ENCODE peak calls at places on chromosomes 13 and 19, in ten cellular contexts. D is activated CD4-positive, alpha-beta T cell treated with anti-CD3 and anti-CD28 coated beads for 36 hours; U is stimulated activated CD8-positive, alpha-beta memory T cell treated with anti-CD3 and anti-CD28 coated beads, Interleukin-2, amount 100 ng/mL, for 48 hours; Y is LHCN-M2; X is cardiac fibroblast; L is progenitor cell of endocrine pancreas; S is AG09319; O is NCI-H460; F is neural progenitor cell; J is NCI-H510A treated with DMSO at 0.1 percent for 48 hours. T is an unnamed sample.

GRCh38 chr13:91894311-91894710 is 495.9 kb downstream of the GPC5 start:
- DNase-seq in D (no peak), U (no peak), Y (no peak), X (peak; percentile 6), L (no peak), S (no peak), O (no peak), F (no peak), J (no peak), T (no peak)

GRCh38 chr13:69579351-69579750 is 528.3 kb upstream of the ATXN8OS start:
- DNase-seq in D (no peak), U (no peak), Y (no peak), X (no peak), L (no peak), S (no peak), O (no peak), F (no peak), J (peak; percentile 10), T (no peak)

GRCh38 chr13:89856512-89856911 is 1491.0 kb upstream of the MIR17HG start:
- DNase-seq in D (no peak), U (no peak), Y (no peak), X (no peak), L (no peak), S (no peak), O (no peak), F (no peak), J (no peak), T (no peak)

GRCh38 chr13:30108913-30109237 is 198.5 kb downstream of the KATNAL1 start:
- DNase-seq in D (no peak), U (no peak), Y (no peak), X (no peak), L (no peak), S (no peak), O (no peak), F (no peak), J (peak; percentile 64), T (no peak)

GRCh38 chr13:97932006-97932405 is 21.5 kb upstream of the IPO5 start:
- DNase-seq in D (no peak), U (no peak), Y (peak; percentile 34), X (no peak), L (no peak), S (no peak), O (no peak), F (no peak), J (no peak), T (no peak)

GRCh38 chr19:2561895-2562294 is 86.0 kb downstream of the GADD45B start:
- DNase-seq in D (peak; percentile 88), U (peak; percentile 72), Y (no peak), X (no peak), L (no peak), S (no peak), O (no peak), F (no peak), J (no peak), T (no peak)

GRCh38 chr19:35639321-35639639 is 2.3 kb upstream of the ETV2 start:
- DNase-seq in D (no peak), U (no peak), Y (no peak), X (no peak), L (no peak), S (no peak), O (no peak), F (no peak), J (no peak), T (no peak)

GRCh38 chr19:30227661-30228112 is 144.5 kb upstream of the ZNF536 start:
- DNase-seq in D (peak; percentile 83), U (peak; percentile 58), Y (peak; percentile 41), X (peak; percentile 62), L (peak; percentile 73), S (no peak), O (peak; percentile 32), F (peak; percentile 94), J (no peak), T (no peak)

GRCh38 chr19:3270908-3271307 is 46.4 kb downstream of the CELF5 start:
- DNase-seq in D (peak; percentile 80), U (peak; percentile 18), Y (peak; percentile 62), X (peak; percentile 47), L (no peak), S (no peak), O (no peak), F (peak; percentile 90), J (no peak), T (no peak)

GRCh38 chr13:76764429-76764828 is 121.8 kb downstream of the KCTD12 start:
- DNase-seq in D (no peak), U (no peak), Y (peak; percentile 75), X (peak; percentile 78), L (no peak), S (no peak), O (no peak), F (no peak), J (no peak), T (no peak)

GRCh38 chr13:97212540-97213146 is 9.5 kb upstream of the MBNL2 start:
- DNase-seq in D (no peak), U (no peak), Y (peak; percentile 61), X (peak; percentile 72), L (no peak), S (no peak), O (peak; percentile 28), F (no peak), J (peak; percentile 17), T (no peak)

GRCh38 chr13:39047560-39047959 is 9.3 kb downstream of the NHLRC3 start:
- DNase-seq in D (no peak), U (no peak), Y (no peak), X (no peak), L (no peak), S (no peak), O (no peak), F (peak; percentile 42), J (no peak), T (no peak)

GRCh38 chr19:51726049-51726448 is 2.3 kb upstream of the HAS1 start:
- DNase-seq in D (no peak), U (no peak), Y (peak; percentile 96), X (peak; percentile 92), L (no peak), S (peak; percentile 40), O (no peak), F (no peak), J (no peak), T (peak; percentile 77)

GRCh38 chr13:38661276-38661675 is 25.6 kb upstream of the FREM2 start:
- DNase-seq in D (no peak), U (no peak), Y (peak; percentile 15), X (peak; percentile 34), L (no peak), S (no peak), O (no peak), F (no peak), J (no peak), T (no peak)

GRCh38 chr13:112911285-112911701 is 57.7 kb upstream of the MCF2L start:
- DNase-seq in D (no peak), U (no peak), Y (no peak), X (no peak), L (no peak), S (no peak), O (no peak), F (no peak), J (no peak), T (no peak)

GRCh38 chr19:15622991-15623390 is 8.0 kb downstream of the CYP4F8 start:
- DNase-seq in D (no peak), U (no peak), Y (no peak), X (no peak), L (no peak), S (no peak), O (no peak), F (no peak), J (no peak), T (no peak)

GRCh38 chr13:102017248-102017647 is 384.6 kb downstream of the FGF14 start:
- DNase-seq in D (no peak), U (no peak), Y (no peak), X (no peak), L (no peak), S (no peak), O (no peak), F (no peak), J (no peak), T (no peak)